ENCODE peak calls at places on chromosome 4, in six cellular contexts. S, X, A, E, M and R are unnamed samples. For H3K4me1, the result is how much of the 10 kb centered on the place peaks cover.

GRCh38 chr4:174255790-174256189 is 27.7 kb downstream of the FBXO8 start:
- DNase-seq in S (no peak), X (no peak), A (no peak), E (peak), M (no peak), R (peak)

GRCh38 chr4:52076731-52077130 is 25.6 kb downstream of the SPATA18 start:
- DNase-seq in S (peak), X (peak), A (peak), E (no peak), M (no peak), R (peak)

GRCh38 chr4:33696066-33696465 is 2548.2 kb downstream of the ARAP2 start:
- DNase-seq in S (no peak), X (no peak), A (no peak), E (no peak), M (no peak), R (peak)

GRCh38 chr4:57442834-57443291 is 332.7 kb upstream of the IGFBP7 start:
- DNase-seq in S (peak), X (peak), A (peak), E (peak), M (peak), R (peak)

GRCh38 chr4:55269970-55270369 is 76.1 kb upstream of the SRD5A3 start:
- DNase-seq in S (no peak), X (no peak), A (no peak), E (no peak), M (no peak), R (no peak)

GRCh38 chr4:7827566-7827965 is 112.1 kb downstream of the AFAP1 start:
- DNase-seq in S (no peak), X (no peak), A (no peak), E (no peak), M (no peak), R (no peak)

GRCh38 chr4:149158852-149159251 is 656.8 kb downstream of the IQCM start:
- DNase-seq in S (no peak), X (no peak), A (no peak), E (peak), M (no peak), R (no peak)

GRCh38 chr4:38154681-38155588 is 194.7 kb downstream of the PTTG2 start:
- DNase-seq in S (no peak), X (no peak), A (no peak), E (no peak), M (peak), R (no peak)

GRCh38 chr4:76781698-76782595 is 116.0 kb downstream of the SOWAHB start:
- DNase-seq in S (no peak), X (no peak), A (peak), E (peak), M (no peak), R (peak)

GRCh38 chr4:169143335-169143734 is 127.4 kb downstream of the SH3RF1 start:
- DNase-seq in S (peak), X (no peak), A (no peak), E (no peak), M (no peak), R (no peak)

GRCh38 chr4:2416564-2417195 is 1.8 kb downstream of the ZFYVE28 start:
- DNase-seq in S (peak), X (peak), A (peak), E (no peak), M (peak), R (peak)

GRCh38 chr4:85747871-85748491 is 273.0 kb downstream of the ARHGAP24 start:
- DNase-seq in S (peak), X (peak), A (peak), E (peak), M (peak), R (peak)

GRCh38 chr4:25500626-25501318 is 123.7 kb downstream of the ANAPC4 start:
- DNase-seq in S (peak), X (no peak), A (no peak), E (no peak), M (no peak), R (no peak)

GRCh38 chr4:140469806-140470733 is 28.0 kb downstream of the MGAT4D start:
- DNase-seq in S (peak), X (no peak), A (peak), E (no peak), M (no peak), R (no peak)

GRCh38 chr4:40484346-40484745 is 145.3 kb downstream of the RBM47 start:
- DNase-seq in S (no peak), X (no peak), A (no peak), E (no peak), M (no peak), R (no peak)

GRCh38 chr4:153079824-153080486 is 124.3 kb upstream of the TRIM2 start:
- DNase-seq in S (no peak), X (no peak), A (no peak), E (no peak), M (no peak), R (no peak)

GRCh38 chr4:168076989-168077725 is 15.2 kb upstream of the ANXA10 start:
- DNase-seq in S (peak), X (peak), A (peak), E (peak), M (peak), R (peak)

GRCh38 chr4:158811216-158811540 is 42.4 kb downstream of the FNIP2 start:
- DNase-seq in S (no peak), X (no peak), A (no peak), E (no peak), M (no peak), R (no peak)

GRCh38 chr4:158812543-158812942 is 43.7 kb downstream of the FNIP2 start:
- DNase-seq in S (no peak), X (no peak), A (no peak), E (no peak), M (no peak), R (no peak)

GRCh38 chr4:158813113-158813512 is 44.3 kb downstream of the FNIP2 start:
- DNase-seq in S (no peak), X (no peak), A (no peak), E (no peak), M (no peak), R (no peak)

GRCh38 chr4:158811704-158812103 is 42.9 kb downstream of the FNIP2 start:
- DNase-seq in S (no peak), X (no peak), A (no peak), E (no peak), M (peak), R (no peak)

DNA sequence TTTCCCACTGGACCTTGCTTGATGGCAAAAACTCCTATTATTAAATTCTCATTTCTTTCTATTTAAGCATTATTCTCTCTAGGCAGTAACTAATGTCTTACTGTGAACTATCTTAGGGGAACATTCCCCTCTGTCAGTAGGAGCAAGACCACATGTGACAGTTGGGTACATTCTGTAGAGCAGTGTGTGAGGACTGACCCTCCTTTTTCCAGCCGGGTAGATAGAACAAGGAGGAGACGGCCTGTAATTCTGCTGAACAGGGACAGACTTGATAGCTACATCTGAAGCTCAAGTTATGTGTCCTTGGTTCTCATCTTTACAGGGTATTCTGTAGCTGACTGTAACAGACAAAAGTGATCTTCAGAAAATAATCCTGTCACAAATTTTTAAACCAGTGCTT is 43.3 kb downstream of the FNIP2 start:
- DNase-seq in S (no peak), X (no peak), A (no peak), E (no peak), M (no peak), R (no peak)
- H3K4me1 ChIP-seq in S (under half), X (under half), A (under half), E (under half), M (under half), R (under half)

DNA sequence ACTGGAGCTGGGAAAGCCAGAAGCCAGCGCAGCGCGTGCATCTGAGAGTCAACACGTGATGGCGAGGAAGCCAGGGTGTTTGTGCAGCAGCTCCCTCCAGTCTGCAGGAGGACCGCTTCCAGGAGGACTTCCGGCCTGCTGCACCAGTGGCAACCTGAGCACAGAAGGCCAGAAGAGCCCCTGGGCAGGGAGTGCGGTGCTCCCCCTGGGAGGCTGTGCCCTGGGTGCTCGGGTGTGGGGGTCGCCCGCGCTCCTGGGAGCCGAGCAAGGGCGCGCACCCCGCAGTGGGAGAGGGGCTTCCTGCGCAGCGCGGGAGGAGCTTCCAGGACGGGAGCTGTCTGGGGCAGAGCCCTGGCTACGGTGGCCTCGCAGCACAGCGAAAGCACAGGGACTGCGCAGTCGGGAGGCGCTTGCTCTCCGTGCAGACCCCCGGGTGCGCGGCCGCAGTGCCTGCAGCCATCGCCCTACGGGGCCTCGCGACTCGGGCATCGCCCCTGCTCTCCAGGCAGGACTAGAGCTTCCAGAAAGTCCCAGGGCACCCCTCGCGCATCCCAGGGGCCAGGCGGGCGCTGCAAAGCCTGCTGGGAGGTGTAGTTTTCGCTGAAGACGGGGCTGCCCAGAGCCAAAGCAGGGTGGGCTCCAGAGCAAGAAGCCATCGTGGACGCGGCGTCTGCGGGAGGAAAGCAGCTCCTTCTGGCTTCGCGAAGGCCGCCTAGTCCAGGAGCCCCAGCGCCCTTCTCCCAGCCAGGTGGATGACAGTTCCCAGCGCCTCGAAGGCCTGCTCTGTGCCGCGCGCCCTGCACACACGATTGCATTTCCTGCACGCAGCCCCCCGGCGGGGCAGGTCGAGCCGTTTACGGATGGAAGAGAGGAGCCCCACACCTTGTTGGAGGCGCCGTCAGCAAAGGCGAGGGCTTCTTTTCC is 24.1 kb upstream of the WFS1 start:
- DNase-seq in S (peak), X (no peak), A (no peak), E (no peak), M (no peak), R (no peak)
- H3K4me3 ChIP-seq in S (peak), X (no peak), A (no peak), E (peak), M (no peak), R (peak)

GRCh38 chr4:6586715-6587325 is 11.8 kb downstream of the MAN2B2 start:
- DNase-seq in S (no peak), X (no peak), A (no peak), E (no peak), M (no peak), R (no peak)
- H3K9ac ChIP-seq in S (no peak), X (no peak), A (no peak), E (no peak), M (no peak), R (no peak)

GRCh38 chr4:4339504-4340085 is 47.3 kb upstream of the NSG1 start:
- DNase-seq in S (peak), X (no peak), A (no peak), E (peak), M (no peak), R (no peak)
- H3K4me1 ChIP-seq in S (under half), X (under half), A (under half), E (under half), M (under half), R (under half)

DNA sequence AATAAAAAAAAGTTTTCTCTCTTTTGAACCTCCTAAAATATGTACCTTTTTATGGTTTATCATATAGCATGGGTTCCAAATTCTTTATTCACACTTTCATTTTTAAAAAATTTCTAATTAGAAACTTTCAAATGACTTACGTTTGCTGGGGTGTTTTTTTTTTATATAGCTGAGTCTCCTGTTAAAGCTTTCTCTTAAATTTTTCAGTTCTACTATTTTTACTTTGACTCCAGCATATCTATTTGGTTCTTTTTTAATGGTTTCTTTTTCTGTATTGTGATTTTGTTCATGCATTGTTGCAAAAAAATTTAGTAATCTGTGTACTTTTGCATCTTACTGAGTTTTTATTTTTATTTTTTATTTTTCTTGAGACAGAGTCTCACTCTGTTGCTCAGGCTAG is 22.3 kb downstream of the ZNF718 start:
- DNase-seq in S (no peak), X (no peak), A (no peak), E (no peak), M (no peak), R (no peak)
- H3K4me3 ChIP-seq in S (no peak), X (no peak), A (no peak), E (no peak), M (no peak), R (peak)